ENCODE peak calls at places on chromosomes 3 and 15, in seven cellular contexts. O is breast epithelium; W is K562; M is neuronal stem cell; A is fibroblast of lung; K is small intestine; E is CD4-positive, alpha-beta memory T cell. Y is an unnamed sample. For H3K9me3, the result is how much of the 10 kb centered on the place peaks cover.

GRCh38 chr3:108006077-108006675 is 84.7 kb downstream of the CD47 start:
- DNase-seq in O (peak), W (peak), M (no peak), A (peak), K (peak), E (no peak), Y (peak)

GRCh38 chr3:30355622-30356021 is 250.8 kb upstream of the TGFBR2 start:
- DNase-seq in O (no peak), W (no peak), M (no peak), A (no peak), K (no peak), E (no peak), Y (no peak)

GRCh38 chr3:18035641-18036466 is 293.4 kb upstream of the TBC1D5 start:
- DNase-seq in O (no peak), W (no peak), M (no peak), A (no peak), K (no peak), E (no peak), Y (no peak)

GRCh38 chr15:48016865-48017264 is 103.9 kb upstream of the SLC24A5 start:
- DNase-seq in O (no peak), W (no peak), M (no peak), A (no peak), K (no peak), E (no peak), Y (no peak)

GRCh38 chr15:70077436-70077835 is 20.3 kb downstream of the TLE3 start:
- DNase-seq in O (no peak), W (no peak), M (no peak), A (no peak), K (no peak), E (peak), Y (no peak)

GRCh38 chr3:194296448-194296831 is 54.7 kb downstream of the CPN2 start:
- DNase-seq in O (peak), W (no peak), M (peak), A (peak), K (no peak), E (no peak), Y (no peak)

GRCh38 chr3:66133050-66133757 is 87.6 kb upstream of the SLC25A26 start:
- DNase-seq in O (no peak), W (no peak), M (no peak), A (peak), K (no peak), E (no peak), Y (no peak)

GRCh38 chr15:79812536-79812935 is 84.3 kb downstream of the MTHFS start:
- DNase-seq in O (no peak), W (no peak), M (no peak), A (no peak), K (no peak), E (no peak), Y (no peak)

GRCh38 chr3:24502690-24503089 is 8.0 kb upstream of the THRB start:
- DNase-seq in O (no peak), W (no peak), M (no peak), A (no peak), K (peak), E (no peak), Y (no peak)

GRCh38 chr3:1093216-1093615 is 392 bp downstream of the CNTN6 start:
- DNase-seq in O (no peak), W (no peak), M (no peak), A (no peak), K (no peak), E (no peak), Y (no peak)
- H3K9me3 ChIP-seq in O (under half), W (under half), M (under half), A (under half), K (under half), E (under half), Y (under half)

DNA sequence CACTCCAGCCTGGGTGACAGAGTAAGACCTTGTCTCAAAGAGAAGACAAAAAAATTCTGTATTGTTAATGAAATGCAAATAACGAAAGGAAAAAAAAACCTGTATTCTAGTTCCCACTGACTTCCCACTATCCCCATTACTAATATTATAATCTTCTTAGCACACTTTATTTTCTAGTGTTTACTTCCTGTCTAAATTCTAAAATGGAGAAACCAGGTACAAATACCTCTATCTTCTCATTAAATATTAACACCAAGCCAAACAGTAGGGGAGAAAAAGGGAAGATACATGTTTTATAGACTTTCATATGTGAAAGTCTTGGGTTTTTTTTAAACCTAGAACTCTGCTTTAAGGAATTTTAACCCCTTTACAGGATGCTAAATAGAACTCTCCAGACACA is 55.3 kb upstream of the PLXND1 start:
- DNase-seq in O (no peak), W (no peak), M (no peak), A (no peak), K (no peak), E (no peak), Y (no peak)
- H3K27ac ChIP-seq in O (peak), W (no peak), M (no peak), A (no peak), K (no peak), E (no peak), Y (no peak)

DNA sequence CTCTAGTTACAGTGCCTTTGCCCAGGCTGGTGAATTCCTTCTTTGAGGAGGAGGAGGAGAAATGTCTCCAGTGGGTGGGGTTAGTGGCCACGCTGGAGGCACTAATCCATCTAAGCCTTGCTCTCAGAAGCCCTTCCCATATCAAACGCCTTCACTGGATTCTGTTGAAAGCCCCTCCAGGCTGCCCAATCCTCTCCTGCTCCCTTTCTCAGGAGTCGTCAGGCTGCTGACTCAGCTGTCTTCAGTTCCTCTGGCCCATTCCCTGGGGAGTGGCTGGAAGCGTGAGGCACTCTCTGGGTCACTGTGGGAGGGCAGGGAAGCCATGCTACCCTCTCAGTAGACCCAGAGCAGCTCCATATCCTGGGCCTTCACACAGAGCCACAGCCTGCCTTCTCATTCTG is 2.7 kb downstream of the AP2M1 start:
- DNase-seq in O (no peak), W (no peak), M (peak), A (peak), K (peak), E (no peak), Y (no peak)
- H3K4me3 ChIP-seq in O (peak), W (peak), M (peak), A (peak), K (no peak), E (no peak), Y (no peak)

GRCh38 chr15:85405467-85405866 is 25.1 kb downstream of the AKAP13 start:
- DNase-seq in O (no peak), W (no peak), M (no peak), A (no peak), K (no peak), E (no peak), Y (no peak)

GRCh38 chr15:85404922-85405293 is 24.5 kb downstream of the AKAP13 start:
- DNase-seq in O (no peak), W (no peak), M (peak), A (no peak), K (no peak), E (no peak), Y (no peak)

GRCh38 chr15:85408270-85408746 is 27.9 kb downstream of the AKAP13 start:
- DNase-seq in O (no peak), W (no peak), M (no peak), A (no peak), K (no peak), E (peak), Y (no peak)

GRCh38 chr15:85406916-85407315 is 26.5 kb downstream of the AKAP13 start:
- DNase-seq in O (no peak), W (no peak), M (no peak), A (no peak), K (no peak), E (no peak), Y (no peak)

DNA sequence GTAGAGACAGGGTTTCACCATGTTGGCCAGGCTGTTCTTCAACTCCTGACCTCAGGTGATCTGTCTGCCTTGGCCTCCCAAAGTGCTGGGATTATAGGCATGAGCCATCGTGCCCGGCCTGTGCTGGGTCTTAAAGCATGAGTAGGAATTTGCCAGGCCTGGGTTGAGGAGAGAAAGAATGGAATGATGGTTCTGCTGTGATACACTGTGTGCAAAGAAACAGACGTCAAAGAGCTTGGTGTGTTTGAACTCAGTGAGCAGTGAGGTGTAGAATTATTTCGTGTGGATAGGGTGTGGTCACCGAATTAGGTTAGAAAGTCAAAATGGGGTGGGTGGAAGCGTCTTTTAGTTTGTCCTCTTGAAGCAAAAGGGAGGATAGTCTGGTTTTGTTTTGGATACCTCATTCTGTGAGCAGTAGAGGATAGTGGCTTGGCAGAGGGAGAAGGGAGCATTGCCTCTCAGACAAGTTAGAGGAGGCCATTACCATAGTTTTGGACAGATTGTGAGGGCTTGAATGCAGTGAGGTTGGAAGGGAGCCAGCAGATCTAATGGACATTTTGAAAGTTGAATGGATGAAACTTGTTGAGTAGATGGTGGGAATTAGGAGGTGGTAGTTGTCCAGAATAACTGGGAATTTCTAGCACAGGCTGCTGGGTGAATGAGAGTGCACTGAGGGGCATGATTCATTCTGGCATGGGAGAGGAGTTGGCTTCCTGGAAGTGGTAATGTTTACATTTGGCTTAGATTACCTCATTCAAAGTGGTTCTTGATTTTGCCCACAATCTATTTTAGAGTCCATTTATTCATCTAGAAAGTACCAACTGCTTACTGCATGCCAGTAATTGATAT is 27.2 kb downstream of the AKAP13 start:
- DNase-seq in O (no peak), W (no peak), M (no peak), A (peak), K (no peak), E (peak), Y (no peak)
- H3K9me3 ChIP-seq in O (under half), W (under half), M (under half), A (under half), K (under half), E (under half), Y (under half)

DNA sequence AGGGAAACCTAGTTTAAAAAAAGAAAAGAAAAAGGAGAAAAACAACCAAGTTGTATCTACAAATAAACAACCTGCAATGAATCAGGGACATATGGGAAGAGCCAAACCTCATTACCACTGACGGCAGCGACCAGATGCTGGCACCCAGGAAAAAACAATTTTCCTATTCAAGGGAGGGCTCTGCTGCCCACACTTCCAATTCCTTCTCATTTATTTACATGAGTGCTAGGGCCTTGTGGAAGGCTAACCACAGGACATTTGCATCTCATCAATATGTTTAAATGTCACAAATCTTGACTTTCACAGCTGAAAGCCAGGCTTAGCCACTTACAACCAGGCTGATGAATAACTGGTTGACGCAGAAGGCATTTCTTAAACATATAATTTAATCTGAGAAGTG is 36.0 kb downstream of the RFTN1 start:
- DNase-seq in O (no peak), W (no peak), M (no peak), A (peak), K (no peak), E (no peak), Y (no peak)
- H3K27ac ChIP-seq in O (no peak), W (no peak), M (no peak), A (no peak), K (no peak), E (no peak), Y (no peak)

GRCh38 chr3:48276856-48277641 is 36.1 kb downstream of the ZNF589 start:
- DNase-seq in O (no peak), W (no peak), M (no peak), A (no peak), K (no peak), E (no peak), Y (no peak)
- H3K4me3 ChIP-seq in O (no peak), W (no peak), M (no peak), A (no peak), K (no peak), E (no peak), Y (no peak)

GRCh38 chr15:100457201-100457600 is 71.5 kb downstream of the CERS3 start:
- DNase-seq in O (no peak), W (no peak), M (peak), A (peak), K (no peak), E (no peak), Y (no peak)
- H3K9me3 ChIP-seq in O (under half), W (under half), M (under half), A (under half), K (under half), E (under half), Y (under half)

DNA sequence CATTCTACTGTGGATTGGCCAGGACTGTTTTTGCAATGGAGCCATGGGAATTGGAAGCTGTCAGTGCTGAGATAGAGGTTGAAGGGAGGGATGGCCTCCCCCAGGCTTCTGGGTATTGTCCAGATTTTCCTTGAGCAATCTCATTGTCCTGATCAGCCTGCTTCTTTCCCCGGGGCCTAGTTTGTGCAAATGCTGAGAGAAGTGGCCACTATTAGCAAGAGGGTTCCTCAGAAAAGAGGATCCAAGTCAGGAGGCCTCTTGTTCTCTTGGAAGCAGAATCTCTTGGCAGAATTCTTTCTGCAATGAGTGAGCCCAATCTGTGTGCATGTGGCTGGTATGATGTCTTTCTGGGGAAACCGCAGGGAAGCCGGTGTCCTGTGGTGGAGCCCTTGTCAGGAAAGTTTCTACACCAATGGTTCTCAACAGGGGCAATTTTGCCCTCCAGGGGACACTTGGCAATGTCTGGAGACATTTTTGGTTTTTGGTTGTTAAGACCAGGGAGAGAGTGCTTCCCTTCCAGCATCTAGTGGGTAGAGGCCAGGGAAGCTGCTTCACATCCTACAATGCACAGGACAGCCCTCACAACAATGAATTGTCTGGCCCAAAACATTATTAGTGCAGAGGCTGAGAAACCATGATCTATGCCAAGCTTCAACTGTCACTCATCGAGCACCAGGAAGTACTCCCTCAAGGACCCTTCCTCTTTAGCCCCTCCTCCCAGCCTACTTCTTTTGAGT is 2.0 kb downstream of the LIPC start:
- DNase-seq in O (no peak), W (no peak), M (no peak), A (no peak), K (no peak), E (no peak), Y (no peak)
- H3K27ac ChIP-seq in O (no peak), W (no peak), M (no peak), A (no peak), K (no peak), E (no peak), Y (no peak)

Y was measured in left lung.